ENCODE peak calls at places on chromosomes 6 and 20, in six cellular contexts. E, Q, W, S, G and F are unnamed samples.

GRCh38 chr6:1735239-1735803 is 125.6 kb downstream of the FOXC1 start:
- DNase-seq in E (no peak), S (no peak), W (no peak), G (no peak), Q (no peak), F (peak)

GRCh38 chr6:90110971-90111370 is 185.7 kb downstream of the BACH2 start:
- DNase-seq in G (peak), E (no peak), W (no peak), Q (no peak), S (no peak), F (no peak)

GRCh38 chr6:118370722-118371121 is 177.4 kb upstream of the PLN start:
- DNase-seq in G (no peak), W (peak), Q (no peak), E (no peak), S (no peak), F (no peak)

GRCh38 chr6:158086706-158087518 is 81.2 kb downstream of the SERAC1 start:
- DNase-seq in Q (peak), S (no peak), E (no peak), G (no peak), W (no peak), F (no peak)

GRCh38 chr20:43416591-43417228 is 41.0 kb upstream of the SRSF6 start:
- DNase-seq in E (no peak), G (no peak), Q (no peak), S (no peak), W (no peak), F (no peak)

GRCh38 chr6:137518584-137518983 is 24.4 kb upstream of the OLIG3 start:
- DNase-seq in Q (no peak), G (no peak), W (no peak), E (no peak), S (no peak), F (no peak)

GRCh38 chr20:46316984-46317684 is 8.8 kb upstream of the CDH22 start:
- DNase-seq in S (no peak), W (no peak), E (no peak), G (no peak), Q (no peak), F (no peak)

GRCh38 chr20:50592282-50593004 is 82.3 kb downstream of the PTPN1 start:
- DNase-seq in Q (no peak), G (no peak), S (no peak), E (no peak), W (no peak), F (no peak)

GRCh38 chr6:77036400-77036799 is 426.9 kb downstream of the HTR1B start:
- DNase-seq in G (no peak), Q (no peak), S (no peak), W (no peak), E (no peak), F (peak)

GRCh38 chr6:45637611-45638257 is 260.0 kb upstream of the SUPT3H start:
- DNase-seq in E (no peak), W (no peak), G (no peak), S (no peak), Q (peak), F (peak)

GRCh38 chr20:21104921-21105320 is 1.2 kb downstream of the LINC00237 start:
- DNase-seq in E (no peak), G (no peak), S (no peak), W (no peak), Q (no peak), F (no peak)

GRCh38 chr20:34861386-34862084 is 11.1 kb downstream of the GGT7 start:
- DNase-seq in G (no peak), Q (no peak), W (no peak), E (no peak), S (no peak), F (no peak)

DNA sequence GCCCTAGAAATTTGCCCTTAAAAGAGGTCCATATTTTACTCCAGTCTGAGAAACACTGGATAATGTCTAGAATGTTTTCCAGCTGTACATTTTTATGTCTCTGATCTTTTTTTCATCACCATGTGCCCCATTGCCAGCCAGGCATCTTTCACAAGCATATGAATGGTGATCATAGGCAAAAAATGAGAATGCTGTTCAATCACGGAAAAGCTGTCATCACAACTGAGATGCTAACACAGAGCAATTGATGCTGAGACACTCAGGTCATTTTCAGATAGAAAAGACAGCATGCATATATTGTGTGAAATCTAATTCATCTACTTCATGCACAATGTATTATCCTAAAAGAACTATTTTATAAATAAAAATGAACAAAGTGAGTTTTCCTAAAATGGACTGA is 41.6 kb downstream of the CGA start:
- DNase-seq in G (no peak), S (no peak), E (no peak), W (no peak), Q (no peak), F (no peak)
- TF ChIP-seq CTCF in G (no peak), S (no peak), E (no peak), W (no peak), Q (no peak), F (no peak)

DNA sequence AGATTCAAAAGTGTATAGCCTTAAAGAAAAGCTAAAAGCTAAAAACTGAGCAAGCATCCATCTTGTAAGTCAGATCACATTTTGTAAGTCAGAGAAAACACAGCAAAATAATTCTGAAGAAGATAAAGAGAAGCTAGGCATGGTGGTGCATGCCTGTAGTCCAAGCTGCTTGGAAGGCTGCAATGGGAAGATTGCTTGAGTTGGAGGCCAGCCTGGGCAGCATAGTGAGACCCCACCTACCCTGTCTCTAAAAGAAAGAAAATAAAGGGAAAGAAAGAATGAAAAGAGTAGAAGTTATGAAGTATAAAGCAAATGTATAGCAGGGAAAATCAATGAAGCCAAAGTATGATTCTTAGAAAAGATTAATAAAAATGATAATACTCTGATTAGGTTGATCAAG is 20.5 kb upstream of the PKIG start:
- DNase-seq in S (no peak), Q (no peak), G (no peak), E (no peak), W (no peak), F (no peak)
- TF ChIP-seq CTCF in S (no peak), Q (no peak), G (no peak), E (no peak), W (no peak), F (no peak)

GRCh38 chr20:11261533-11262000 is 587.8 kb upstream of the JAG1 start:
- DNase-seq in E (no peak), S (no peak), W (peak), Q (peak), G (no peak), F (peak)
- TF ChIP-seq CTCF in E (no peak), S (no peak), W (no peak), Q (no peak), G (no peak), F (no peak)

GRCh38 chr6:32484614-32484998 is 44.9 kb downstream of the HLA-DRA start:
- DNase-seq in S (no peak), Q (no peak), W (no peak), E (no peak), G (no peak), F (no peak)

GRCh38 chr6:32488085-32488484 is 42.0 kb downstream of the HLA-DRB5 start:
- DNase-seq in G (no peak), W (no peak), S (no peak), E (no peak), Q (no peak), F (no peak)

DNA sequence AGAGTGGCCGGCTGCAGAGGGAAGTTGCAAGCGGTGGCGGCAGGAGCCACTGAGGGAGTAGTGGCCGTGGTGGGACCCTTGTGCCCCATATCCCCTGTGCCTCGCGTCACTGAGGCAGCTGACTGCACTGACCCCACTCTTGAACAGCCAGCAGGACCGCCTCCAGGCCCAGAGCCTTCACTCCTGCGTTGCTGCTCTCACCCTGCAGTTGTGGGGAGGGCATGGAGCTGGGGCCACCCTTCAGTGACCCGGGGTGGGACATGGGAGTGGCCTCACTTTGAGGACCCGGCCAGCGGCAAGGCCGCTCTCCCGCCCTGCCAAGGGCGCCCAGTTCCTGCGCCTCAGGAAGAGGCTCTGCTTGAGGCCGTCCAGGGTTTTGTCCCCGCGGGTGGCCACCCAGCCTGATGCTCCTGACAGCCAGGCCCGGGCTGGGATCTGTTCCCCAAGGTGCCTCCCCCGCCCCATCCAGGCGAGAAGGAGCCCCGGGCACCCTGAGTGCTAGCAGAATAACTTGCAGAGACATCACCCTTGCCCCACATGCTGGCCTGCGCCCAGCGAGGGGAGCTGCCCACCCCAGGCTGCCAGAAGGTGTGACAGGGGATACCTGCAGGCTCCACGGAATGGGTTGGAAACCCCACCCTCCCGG is 44.4 kb downstream of the HLA-DRA start:
- DNase-seq in W (no peak), Q (no peak), G (no peak), S (no peak), E (no peak), F (no peak)
- TF ChIP-seq CTCF in W (no peak), Q (no peak), G (no peak), S (no peak), E (no peak), F (no peak)

DNA sequence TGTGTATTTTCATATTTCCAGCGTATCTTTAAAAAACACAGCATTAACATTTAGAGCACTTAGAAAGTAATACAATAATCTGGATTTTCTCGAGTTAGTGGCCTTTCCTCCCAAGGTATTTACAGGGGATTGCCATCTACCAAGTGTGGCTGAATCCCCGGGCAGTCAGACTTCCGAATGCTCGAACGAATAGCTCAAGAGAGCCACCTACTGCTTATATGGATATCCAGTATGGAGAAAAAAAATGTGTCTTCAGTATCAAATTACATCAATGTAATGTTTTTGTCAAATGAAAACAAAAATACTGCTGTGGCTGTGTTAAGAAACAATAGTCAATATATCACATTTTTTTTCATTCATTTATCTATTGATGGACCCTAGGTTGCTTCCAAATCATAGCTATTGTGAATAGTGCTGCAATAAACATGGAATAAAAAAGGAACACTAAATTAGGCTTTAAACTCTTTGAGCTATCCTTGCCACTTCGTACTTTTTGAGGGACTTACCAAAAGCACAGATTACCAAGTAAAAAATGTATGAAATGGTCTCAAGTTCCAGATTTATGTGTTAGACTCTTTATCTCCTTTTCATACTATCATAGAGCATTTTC is 654.5 kb upstream of the PTCHD4 start:
- DNase-seq in Q (peak), S (no peak), W (peak), E (no peak), G (no peak), F (peak)
- TF ChIP-seq CTCF in Q (peak), S (peak), W (peak), E (peak), G (no peak), F (peak)